ENCODE peak calls at places on chromosome 9, in seven cellular contexts. Y, V, T, F, K, C and Q are unnamed samples.
A peak's percentile ranks its signal among the peaks of the same experiment; 100 is the strongest.

GRCh38 chr9:33737811-33738606 is 57.4 kb upstream of the PRSS3 start:
- DNase-seq in C (no peak), V (no peak), Y (peak; percentile 81), T (peak; percentile 48), K (peak; percentile 36), F (no peak), Q (peak; percentile 22)

GRCh38 chr9:7011395-7012067 is 253.8 kb downstream of the KDM4C start:
- DNase-seq in T (peak; percentile 26), K (no peak), Y (peak; percentile 1), C (no peak), V (no peak), F (no peak), Q (no peak)

GRCh38 chr9:81559741-81560140 is 129.6 kb downstream of the TLE1 start:
- DNase-seq in F (no peak), V (no peak), T (no peak), C (no peak), Y (peak; percentile 94), K (peak; percentile 77), Q (no peak)

GRCh38 chr9:137809038-137809630 is 68.4 kb upstream of the CACNA1B start:
- DNase-seq in V (no peak), Y (no peak), C (no peak), T (no peak), F (no peak), K (no peak), Q (no peak)

GRCh38 chr9:6687180-6687579 is 41.7 kb upstream of the GLDC start:
- DNase-seq in T (no peak), Y (no peak), F (no peak), C (no peak), K (no peak), V (no peak), Q (no peak)

GRCh38 chr9:94909965-94910730 is 183.6 kb downstream of the AOPEP start:
- DNase-seq in F (no peak), T (no peak), C (no peak), Y (no peak), K (no peak), V (no peak), Q (no peak)

GRCh38 chr9:90433398-90433890 is 209.2 kb downstream of the DIRAS2 start:
- DNase-seq in Y (peak; percentile 32), T (no peak), K (no peak), C (no peak), F (no peak), V (no peak), Q (no peak)

GRCh38 chr9:124220551-124221451 is 36.9 kb upstream of the NEK6 start:
- DNase-seq in F (no peak), Y (peak; percentile 82), C (no peak), K (no peak), V (no peak), T (no peak), Q (no peak)

GRCh38 chr9:132090771-132091170 is 11.1 kb upstream of the MED27 start:
- DNase-seq in F (no peak), C (no peak), T (no peak), V (no peak), K (no peak), Y (no peak), Q (no peak)

GRCh38 chr9:83959061-83959460 is 21.0 kb downstream of the HNRNPK start:
- DNase-seq in Y (peak; percentile 78), C (peak; percentile 52), K (peak; percentile 90), F (no peak), V (no peak), T (no peak), Q (no peak)

GRCh38 chr9:98442541-98442940 is 187.1 kb upstream of the TBC1D2 start:
- DNase-seq in F (no peak), K (no peak), Y (no peak), V (no peak), C (no peak), T (no peak), Q (no peak)

GRCh38 chr9:125142560-125143376 is 560 bp downstream of the SCAI start:
- DNase-seq in K (no peak), F (peak; percentile 17), C (no peak), T (peak; percentile 23), V (no peak), Y (no peak), Q (no peak)

GRCh38 chr9:114281421-114282103 is 41.3 kb upstream of the ORM1 start:
- DNase-seq in C (peak; percentile 9), Y (peak; percentile 64), T (no peak), F (no peak), K (no peak), V (no peak), Q (peak; percentile 72)

GRCh38 chr9:32247173-32247572 is 137.3 kb upstream of the ACO1 start:
- DNase-seq in Y (no peak), V (no peak), F (no peak), K (no peak), T (no peak), C (no peak), Q (no peak)

GRCh38 chr9:8374471-8374870 is 574.9 kb upstream of the DMAC1 start:
- DNase-seq in T (no peak), Y (peak; percentile 3), C (no peak), F (no peak), K (no peak), V (no peak), Q (no peak)

GRCh38 chr9:32350682-32351081 is 33.8 kb upstream of the ACO1 start:
- DNase-seq in V (no peak), Y (peak; percentile 50), F (no peak), K (no peak), T (no peak), C (no peak), Q (no peak)